ENCODE peak calls at places on chromosomes 1 and 21, in five cellular contexts. B is activated naive CD4-positive, alpha-beta T cell treated with anti-CD3 and anti-CD28 coated beads for 36 hours; J is CD8-positive, alpha-beta T cell; V is PC-3; Q is stromal cell of bone marrow. L is an unnamed sample.

GRCh38 chr1:3017440-3018050 is 3.7 kb upstream of the ACTRT2 start:
- DNase-seq in Q (no peak), J (no peak), V (no peak), B (peak), L (no peak)

GRCh38 chr1:8671313-8671917 is 146.0 kb downstream of the RERE start:
- DNase-seq in V (peak), J (no peak), B (peak), Q (peak), L (peak)

GRCh38 chr21:38478782-38479181 is 19.5 kb downstream of the ERG start:
- DNase-seq in Q (no peak), J (no peak), B (no peak), V (no peak), L (peak)

GRCh38 chr1:218377143-218377660 is 32.1 kb downstream of the TGFB2 start:
- DNase-seq in J (peak), B (peak), V (peak), Q (peak), L (peak)

GRCh38 chr1:225903623-225904022 is 14.7 kb upstream of the LEFTY1 start:
- DNase-seq in J (no peak), V (no peak), Q (no peak), B (no peak), L (no peak)

GRCh38 chr1:160465123-160465522 is 57.9 kb downstream of the SLAMF6 start:
- DNase-seq in Q (no peak), B (no peak), V (no peak), J (no peak), L (no peak)

GRCh38 chr21:41664881-41665765 is 101.7 kb downstream of the RIPK4 start:
- DNase-seq in V (peak), Q (peak), B (no peak), J (no peak), L (no peak)

GRCh38 chr21:43352568-43353281 is 74.2 kb downstream of the SIK1 start:
- DNase-seq in V (peak), B (peak), J (no peak), Q (no peak), L (no peak)

GRCh38 chr1:191558389-191558788 is 599.9 kb upstream of the RGS18 start:
- DNase-seq in B (no peak), J (no peak), V (no peak), Q (no peak), L (no peak)

GRCh38 chr1:84505167-84506001 is 802 bp upstream of the SPATA1 start:
- DNase-seq in J (no peak), B (peak), Q (peak), V (peak), L (no peak)

GRCh38 chr1:78519446-78519845 is 28.7 kb downstream of the PTGFR start:
- DNase-seq in Q (no peak), J (no peak), B (no peak), V (peak), L (peak)

GRCh38 chr21:35611752-35612151 is 448.6 kb downstream of the SETD4 start:
- DNase-seq in J (no peak), B (no peak), Q (no peak), V (peak), L (no peak)

GRCh38 chr1:47779613-47780012 is 217.6 kb downstream of the TRABD2B start:
- DNase-seq in J (no peak), V (no peak), B (no peak), Q (no peak), L (no peak)

L was measured in AG09309.